ENCODE peak calls at places on chromosome 17, in nine cellular contexts. X, C, O, J, D, W, V, F and H are unnamed samples.

GRCh38 chr17:70563301-70563820 is 394.0 kb downstream of the KCNJ2 start:
- DNase-seq in X (no peak), C (no peak), O (peak; percentile 47), J (no peak), D (no peak), W (no peak), V (no peak), F (no peak), H (peak; percentile 74)

GRCh38 chr17:72424505-72425117 is 303.8 kb downstream of the SOX9 start:
- DNase-seq in X (no peak), C (no peak), O (no peak), J (no peak), D (no peak), W (no peak), V (no peak), F (no peak), H (no peak)

GRCh38 chr17:52159159-52159809 is 770 bp upstream of the CA10 start:
- DNase-seq in X (no peak), C (peak; percentile 43), O (no peak), J (no peak), D (no peak), W (no peak), V (no peak), F (no peak), H (no peak)

GRCh38 chr17:69654981-69655581 is 240.6 kb downstream of the MAP2K6 start:
- DNase-seq in X (no peak), C (no peak), O (no peak), J (no peak), D (no peak), W (no peak), V (no peak), F (no peak), H (peak; percentile 82)

GRCh38 chr17:80640379-80641071 is 95.9 kb downstream of the RPTOR start:
- DNase-seq in X (no peak), C (no peak), O (no peak), J (no peak), D (no peak), W (no peak), V (no peak), F (no peak), H (no peak)

GRCh38 chr17:82892869-82893565 is 53.2 kb upstream of the ZNF750 start:
- DNase-seq in X (no peak), C (peak; percentile 78), O (no peak), J (no peak), D (no peak), W (no peak), V (no peak), F (no peak), H (no peak)

GRCh38 chr17:77361986-77362620 is 221.3 kb downstream of the SEC14L1 start:
- DNase-seq in X (no peak), C (no peak), O (no peak), J (no peak), D (no peak), W (no peak), V (no peak), F (no peak), H (no peak)

GRCh38 chr17:12089809-12090384 is 69.2 kb downstream of the MAP2K4 start:
- DNase-seq in X (no peak), C (no peak), O (no peak), J (no peak), D (no peak), W (no peak), V (no peak), F (no peak), H (no peak)

GRCh38 chr17:34637548-34638525 is 58.5 kb downstream of the TMEM132E start:
- DNase-seq in X (peak; percentile 80), C (peak; percentile 89), O (peak; percentile 82), J (peak; percentile 67), D (peak; percentile 86), W (peak; percentile 63), V (peak; percentile 37), F (peak; percentile 74), H (peak; percentile 10)

GRCh38 chr17:68592667-68593330 is 8.4 kb downstream of the FAM20A start:
- DNase-seq in X (no peak), C (no peak), O (no peak), J (no peak), D (no peak), W (no peak), V (no peak), F (no peak), H (no peak)

GRCh38 chr17:67050066-67050465 is 5.7 kb downstream of the CACNG1 start:
- DNase-seq in X (no peak), C (no peak), O (no peak), J (no peak), D (no peak), W (no peak), V (no peak), F (no peak), H (no peak)

GRCh38 chr17:81471804-81472456 is 40.7 kb downstream of the ACTG1 start:
- DNase-seq in X (no peak), C (peak; percentile 61), O (peak; percentile 63), J (peak; percentile 81), D (no peak), W (no peak), V (no peak), F (no peak), H (peak; percentile 60)

GRCh38 chr17:58283674-58284612 is 3.2 kb upstream of the MPO start:
- DNase-seq in X (no peak), C (no peak), O (no peak), J (no peak), D (no peak), W (no peak), V (no peak), F (no peak), H (no peak)

GRCh38 chr17:64769712-64770111 is 107.6 kb upstream of the SMURF2 start:
- DNase-seq in X (no peak), C (no peak), O (no peak), J (no peak), D (no peak), W (no peak), V (no peak), F (no peak), H (no peak)

GRCh38 chr17:2388020-2388704 is 12.7 kb downstream of the MNT start:
- DNase-seq in X (no peak), C (peak; percentile 34), O (no peak), J (no peak), D (no peak), W (no peak), V (no peak), F (no peak), H (no peak)

GRCh38 chr17:38442548-38442947 is 14.3 kb downstream of the ARHGAP23 start:
- DNase-seq in X (no peak), C (no peak), O (no peak), J (no peak), D (no peak), W (no peak), V (no peak), F (no peak), H (no peak)

GRCh38 chr17:21098934-21099687 is 27.7 kb upstream of the DHRS7B start:
- DNase-seq in X (peak; percentile 64), C (no peak), O (peak; percentile 83), J (peak; percentile 35), D (peak; percentile 73), W (no peak), V (peak; percentile 78), F (peak; percentile 68), H (peak; percentile 12)

GRCh38 chr17:73719588-73720071 is 75.4 kb upstream of the SDK2 start:
- DNase-seq in X (no peak), C (peak; percentile 83), O (peak; percentile 25), J (no peak), D (no peak), W (no peak), V (no peak), F (no peak), H (no peak)

GRCh38 chr17:17750881-17751280 is 69.6 kb downstream of the RAI1 start:
- DNase-seq in X (no peak), C (no peak), O (peak; percentile 36), J (no peak), D (no peak), W (peak; percentile 70), V (no peak), F (peak; percentile 66), H (no peak)

GRCh38 chr17:17751489-17751995 is 70.3 kb downstream of the RAI1 start:
- DNase-seq in X (no peak), C (no peak), O (no peak), J (no peak), D (no peak), W (no peak), V (peak; percentile 16), F (no peak), H (no peak)

GRCh38 chr17:17749921-17750320 is 68.7 kb downstream of the RAI1 start:
- DNase-seq in X (no peak), C (no peak), O (peak; percentile 46), J (peak; percentile 63), D (peak; percentile 29), W (no peak), V (no peak), F (peak; percentile 54), H (no peak)

GRCh38 chr17:17752822-17753448 is 71.7 kb downstream of the RAI1 start:
- DNase-seq in X (no peak), C (peak; percentile 51), O (no peak), J (no peak), D (no peak), W (no peak), V (no peak), F (no peak), H (no peak)

GRCh38 chr17:17751996-17752821 is 71.0 kb downstream of the RAI1 start:
- DNase-seq in X (peak; percentile 99), C (peak; percentile 100), O (peak; percentile 98), J (peak; percentile 97), D (peak; percentile 94), W (peak; percentile 97), V (peak; percentile 99), F (peak; percentile 97), H (peak; percentile 85)
- TF ChIP-seq CTCF in X (no peak), C (peak; percentile 28), O (no peak), J (no peak), D (no peak), W (peak; percentile 40), V (peak; percentile 52), F (peak; percentile 43), H (peak; percentile 19)

DNA sequence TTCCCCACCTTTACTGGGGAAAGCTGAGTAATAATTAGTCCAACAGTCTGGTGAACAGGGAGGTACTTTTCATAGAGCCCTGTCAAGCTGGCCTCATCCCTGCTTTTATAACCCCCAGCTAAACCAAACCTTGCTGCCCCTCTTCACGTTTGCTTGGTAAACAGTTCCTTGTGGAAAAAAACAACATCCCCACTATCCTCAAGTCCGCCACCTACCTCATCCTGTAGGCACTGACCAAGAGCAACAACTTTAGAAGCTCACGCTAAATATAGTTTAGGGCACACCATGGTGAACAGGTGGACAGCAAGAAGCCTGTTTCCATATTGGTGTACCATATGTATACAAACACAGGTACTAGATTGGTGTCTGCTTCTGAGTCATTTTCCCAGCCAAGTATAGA is 16.5 kb downstream of the NFE2L1 start:
- DNase-seq in X (no peak), C (no peak), O (no peak), J (no peak), D (no peak), W (no peak), V (no peak), F (no peak), H (no peak)
- TF ChIP-seq CTCF in X (no peak), C (no peak), O (no peak), J (no peak), D (no peak), W (no peak), V (no peak), F (no peak), H (no peak)

GRCh38 chr17:40445769-40446468 is 2.7 kb downstream of the IGFBP4 start:
- DNase-seq in X (no peak), C (no peak), O (no peak), J (no peak), D (peak; percentile 61), W (no peak), V (no peak), F (no peak), H (no peak)
- TF ChIP-seq CTCF in X (no peak), C (no peak), O (no peak), J (no peak), D (no peak), W (no peak), V (peak; percentile 29), F (no peak), H (no peak)

GRCh38 chr17:8791248-8791909 is 7.8 kb downstream of the MFSD6L start:
- DNase-seq in X (no peak), C (no peak), O (no peak), J (no peak), D (no peak), W (no peak), V (no peak), F (no peak), H (no peak)
- TF ChIP-seq CTCF in X (no peak), C (no peak), O (no peak), J (no peak), D (no peak), W (peak; percentile 17), V (peak; percentile 23), F (no peak), H (no peak)